ENCODE peak calls at places on chromosomes 2 and 18, in four cellular contexts. One of them, this sample, is unnamed.

GRCh38 chr2:239307921-239308620 is 92.7 kb downstream of the HDAC4 start:
- DNase-seq in esophagus muscularis mucosa: no peak
- DNase-seq in uterus: peak; percentile 17
- DNase-seq in psoas muscle: peak; percentile 42
- DNase-seq in this sample: no peak

GRCh38 chr18:13260114-13260926 is 41.8 kb downstream of the LDLRAD4 start:
- DNase-seq in esophagus muscularis mucosa: no peak
- DNase-seq in uterus: no peak
- DNase-seq in psoas muscle: no peak
- DNase-seq in this sample: no peak

GRCh38 chr2:142980246-142981068 is 103.0 kb downstream of the KYNU start:
- DNase-seq in esophagus muscularis mucosa: no peak
- DNase-seq in uterus: no peak
- DNase-seq in psoas muscle: no peak
- DNase-seq in this sample: no peak

GRCh38 chr2:29786361-29786760 is 135.0 kb downstream of the ALK start:
- DNase-seq in esophagus muscularis mucosa: no peak
- DNase-seq in uterus: no peak
- DNase-seq in psoas muscle: no peak
- DNase-seq in this sample: no peak

GRCh38 chr2:162113771-162114168 is 38.3 kb downstream of the GCG start:
- DNase-seq in esophagus muscularis mucosa: no peak
- DNase-seq in uterus: no peak
- DNase-seq in psoas muscle: no peak
- DNase-seq in this sample: no peak

GRCh38 chr2:241867776-241868420 is 1.6 kb upstream of the RTP5 start:
- DNase-seq in esophagus muscularis mucosa: no peak
- DNase-seq in uterus: no peak
- DNase-seq in psoas muscle: peak; percentile 18
- DNase-seq in this sample: peak; percentile 13

GRCh38 chr2:133765693-133766092 is 197.4 kb upstream of the NCKAP5 start:
- DNase-seq in esophagus muscularis mucosa: no peak
- DNase-seq in uterus: no peak
- DNase-seq in psoas muscle: no peak
- DNase-seq in this sample: no peak

GRCh38 chr18:54269924-54270844 is 867 bp downstream of the POLI start:
- DNase-seq in esophagus muscularis mucosa: no peak
- DNase-seq in uterus: no peak
- DNase-seq in psoas muscle: no peak
- DNase-seq in this sample: no peak

GRCh38 chr18:31454066-31454708 is 6.6 kb downstream of the DSG3 start:
- DNase-seq in esophagus muscularis mucosa: no peak
- DNase-seq in uterus: no peak
- DNase-seq in psoas muscle: no peak
- DNase-seq in this sample: no peak

GRCh38 chr18:22470511-22471181 is 52.9 kb upstream of the CTAGE1 start:
- DNase-seq in esophagus muscularis mucosa: peak; percentile 92
- DNase-seq in uterus: no peak
- DNase-seq in psoas muscle: no peak
- DNase-seq in this sample: peak; percentile 42

GRCh38 chr2:31333527-31334183 is 80.9 kb downstream of the XDH start:
- DNase-seq in esophagus muscularis mucosa: peak; percentile 93
- DNase-seq in uterus: peak; percentile 59
- DNase-seq in psoas muscle: peak; percentile 70
- DNase-seq in this sample: peak; percentile 72
- TF ChIP-seq CTCF in esophagus muscularis mucosa: peak; percentile 86
- TF ChIP-seq CTCF in uterus: peak; percentile 82
- TF ChIP-seq CTCF in psoas muscle: peak; percentile 97
- TF ChIP-seq CTCF in this sample: peak; percentile 96

DNA sequence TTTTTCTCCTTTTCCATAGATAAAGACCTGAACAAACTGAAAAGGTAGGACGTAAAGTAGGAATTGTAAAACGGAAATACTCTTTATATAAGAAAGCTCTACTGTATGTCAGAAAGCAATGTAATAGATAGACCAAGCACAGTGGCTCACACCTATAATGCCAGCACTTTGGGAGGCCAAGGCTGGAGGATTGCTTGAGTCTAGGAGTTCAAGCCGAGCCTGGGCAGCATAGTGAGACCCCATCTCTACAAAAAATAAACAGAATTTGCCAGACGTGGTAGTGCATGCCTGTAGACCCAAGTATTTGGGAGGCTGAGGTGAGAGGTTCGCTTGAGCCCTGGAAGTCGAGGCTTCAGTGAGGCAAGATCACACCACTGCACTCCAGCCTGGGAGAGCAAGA is 7.6 kb downstream of the ZNF397 start:
- DNase-seq in esophagus muscularis mucosa: no peak
- DNase-seq in uterus: no peak
- DNase-seq in psoas muscle: no peak
- DNase-seq in this sample: no peak
- H3K9me3 ChIP-seq in esophagus muscularis mucosa: no peaks in the 10 kb centered on the region
- H3K9me3 ChIP-seq in uterus: no peaks in the 10 kb centered on the region
- H3K9me3 ChIP-seq in psoas muscle: peaks cover 10% of the 10 kb centered on the region
- H3K9me3 ChIP-seq in this sample: peaks cover 7% of the 10 kb centered on the region

GRCh38 chr2:205688417-205689200 is 6.3 kb downstream of the NRP2 start:
- DNase-seq in esophagus muscularis mucosa: peak; percentile 86
- DNase-seq in uterus: no peak
- DNase-seq in psoas muscle: no peak
- DNase-seq in this sample: no peak

GRCh38 chr2:205692095-205692494 is 9.8 kb downstream of the NRP2 start:
- DNase-seq in esophagus muscularis mucosa: peak; percentile 39
- DNase-seq in uterus: no peak
- DNase-seq in psoas muscle: no peak
- DNase-seq in this sample: no peak

GRCh38 chr2:205687018-205687956 is 5.0 kb downstream of the NRP2 start:
- DNase-seq in esophagus muscularis mucosa: peak; percentile 85
- DNase-seq in uterus: no peak
- DNase-seq in psoas muscle: no peak
- DNase-seq in this sample: no peak

GRCh38 chr2:205686231-205687017 is 4.1 kb downstream of the NRP2 start:
- DNase-seq in esophagus muscularis mucosa: peak; percentile 90
- DNase-seq in uterus: no peak
- DNase-seq in psoas muscle: no peak
- DNase-seq in this sample: no peak

GRCh38 chr2:205689837-205690236 is 7.5 kb downstream of the NRP2 start:
- DNase-seq in esophagus muscularis mucosa: peak; percentile 42
- DNase-seq in uterus: no peak
- DNase-seq in psoas muscle: no peak
- DNase-seq in this sample: no peak
- H3K4me3 ChIP-seq in esophagus muscularis mucosa: no peak overlapping the region
- H3K4me3 ChIP-seq in uterus: no peak overlapping the region
- H3K4me3 ChIP-seq in psoas muscle: no peak overlapping the region
- H3K4me3 ChIP-seq in this sample: no peak overlapping the region

DNA sequence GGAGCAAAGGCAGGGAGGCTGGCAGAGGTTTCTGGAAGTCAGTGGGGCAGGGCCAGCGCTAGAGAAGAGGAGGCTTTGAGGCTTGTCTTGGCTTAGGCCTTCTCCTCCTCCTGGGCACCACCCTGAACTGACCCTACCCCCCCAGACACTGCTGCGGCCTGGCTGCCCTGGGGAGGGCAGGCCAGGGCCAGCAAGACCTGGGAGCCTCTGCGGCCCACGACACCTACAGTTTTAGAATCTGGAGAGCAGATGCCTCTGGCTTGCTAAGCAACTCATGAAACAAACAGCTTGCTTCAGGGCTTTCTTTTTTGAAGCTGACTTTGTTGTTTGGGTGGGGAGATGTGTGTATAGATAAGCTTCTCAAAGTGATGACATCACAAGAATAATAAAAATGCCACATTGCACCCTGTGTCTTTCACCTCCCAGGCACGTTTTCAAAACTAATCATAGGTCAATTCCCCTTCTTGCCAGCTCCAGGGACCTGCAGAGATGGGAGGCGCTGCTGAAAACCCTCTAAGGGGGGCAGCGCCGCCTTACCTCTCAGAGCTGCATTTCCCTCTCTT is 46.2 kb upstream of the SMAD7 start:
- DNase-seq in esophagus muscularis mucosa: no peak
- DNase-seq in uterus: no peak
- DNase-seq in psoas muscle: no peak
- DNase-seq in this sample: no peak
- TF ChIP-seq CTCF in esophagus muscularis mucosa: no peak
- TF ChIP-seq CTCF in uterus: no peak
- TF ChIP-seq CTCF in psoas muscle: no peak
- TF ChIP-seq CTCF in this sample: no peak

DNA sequence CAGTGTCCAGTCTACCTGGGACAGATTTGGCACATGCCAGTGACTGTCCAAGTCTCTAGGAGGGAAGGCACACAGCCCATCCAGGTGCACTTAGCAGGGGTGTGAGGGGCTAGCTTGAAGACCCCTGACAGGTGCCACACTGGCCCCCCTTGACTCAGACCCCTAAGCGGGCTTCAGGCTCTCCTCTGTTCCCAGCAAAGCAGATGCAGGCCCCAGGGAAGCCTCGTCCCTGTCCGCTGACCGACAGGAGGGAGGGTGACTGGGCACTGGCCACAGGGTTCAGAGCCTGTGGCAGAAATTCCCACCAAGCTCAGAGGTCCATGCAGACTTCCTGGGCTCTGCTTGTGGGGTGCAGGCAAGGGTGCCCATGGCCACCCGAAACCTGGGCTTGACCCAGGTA is 239.8 kb upstream of the MYT1L start:
- DNase-seq in esophagus muscularis mucosa: no peak
- DNase-seq in uterus: no peak
- DNase-seq in psoas muscle: no peak
- DNase-seq in this sample: no peak
- H3K9me3 ChIP-seq in esophagus muscularis mucosa: no peaks in the 10 kb centered on the region
- H3K9me3 ChIP-seq in uterus: no peaks in the 10 kb centered on the region
- H3K9me3 ChIP-seq in psoas muscle: no peaks in the 10 kb centered on the region
- H3K9me3 ChIP-seq in this sample: no peaks in the 10 kb centered on the region

DNA sequence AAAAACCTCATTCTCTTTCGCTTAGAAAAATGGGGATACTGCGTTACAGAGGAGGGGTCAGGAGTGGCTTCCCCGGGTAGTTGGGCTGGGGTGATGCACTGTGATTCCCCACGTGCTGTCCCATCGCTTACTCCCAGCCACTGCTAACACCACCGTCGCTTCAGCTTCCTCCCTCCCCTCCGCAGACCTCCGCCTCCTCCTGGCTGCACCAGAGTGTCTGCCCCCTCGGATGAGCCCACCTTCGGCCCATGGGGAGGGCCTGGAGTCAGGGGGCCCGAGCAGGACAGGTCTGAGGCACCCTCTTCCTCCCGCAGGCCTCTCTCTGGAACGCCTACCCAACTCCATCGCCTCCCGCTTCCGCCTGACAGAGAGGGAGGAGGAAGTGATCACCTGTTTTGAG is 59.1 kb upstream of the MCFD2 start:
- DNase-seq in esophagus muscularis mucosa: no peak
- DNase-seq in uterus: no peak
- DNase-seq in psoas muscle: no peak
- DNase-seq in this sample: no peak
- H3K4me3 ChIP-seq in esophagus muscularis mucosa: no peak overlapping the region
- H3K4me3 ChIP-seq in uterus: no peak overlapping the region
- H3K4me3 ChIP-seq in psoas muscle: no peak overlapping the region
- H3K4me3 ChIP-seq in this sample: no peak overlapping the region

GRCh38 chr2:69584127-69584889 is 59.2 kb downstream of the AAK1 start:
- DNase-seq in esophagus muscularis mucosa: no peak
- DNase-seq in uterus: no peak
- DNase-seq in psoas muscle: no peak
- DNase-seq in this sample: no peak
- TF ChIP-seq CTCF in esophagus muscularis mucosa: no peak
- TF ChIP-seq CTCF in uterus: no peak
- TF ChIP-seq CTCF in psoas muscle: no peak
- TF ChIP-seq CTCF in this sample: no peak

GRCh38 chr2:33069894-33070651 is 123.3 kb downstream of the LTBP1 start:
- DNase-seq in esophagus muscularis mucosa: no peak
- DNase-seq in uterus: peak; percentile 35
- DNase-seq in psoas muscle: peak; percentile 68
- DNase-seq in this sample: no peak
- H3K9me3 ChIP-seq in esophagus muscularis mucosa: no peaks in the 10 kb centered on the region
- H3K9me3 ChIP-seq in uterus: no peaks in the 10 kb centered on the region
- H3K9me3 ChIP-seq in psoas muscle: peaks cover under 1% of the 10 kb centered on the region
- H3K9me3 ChIP-seq in this sample: no peaks in the 10 kb centered on the region

GRCh38 chr18:37393221-37393828 is 172.3 kb downstream of the CELF4 start:
- DNase-seq in esophagus muscularis mucosa: no peak
- DNase-seq in uterus: no peak
- DNase-seq in psoas muscle: no peak
- DNase-seq in this sample: no peak
- H3K4me3 ChIP-seq in esophagus muscularis mucosa: peak overlapping the region; percentile 55
- H3K4me3 ChIP-seq in uterus: peak overlapping the region; percentile 41
- H3K4me3 ChIP-seq in psoas muscle: peak overlapping the region; percentile 59
- H3K4me3 ChIP-seq in this sample: peak overlapping the region; percentile 67